ENCODE peak calls at places on chromosomes 13 and 19, in eight cellular contexts. A, H, L, O, B, X, J and R are unnamed samples. For H3K4me1, the result is how much of the 10 kb centered on the place peaks cover.

GRCh38 chr19:39111593-39112199 is 13.9 kb upstream of the PAK4 start:
- DNase-seq in A (no peak), H (no peak), L (no peak), O (no peak), B (no peak), X (no peak), J (no peak), R (peak)

GRCh38 chr19:10551698-10552301 is 8.1 kb downstream of the ATG4D start:
- DNase-seq in A (no peak), H (no peak), L (peak), O (no peak), B (no peak), X (no peak), J (no peak), R (peak)

GRCh38 chr19:6847828-6848200 is 39.6 kb upstream of the ADGRE1 start:
- DNase-seq in A (no peak), H (no peak), L (no peak), O (no peak), B (no peak), X (no peak), J (no peak), R (no peak)

GRCh38 chr13:39341238-39341637 is 261.8 kb downstream of the LHFPL6 start:
- DNase-seq in A (no peak), H (no peak), L (peak), O (no peak), B (no peak), X (no peak), J (no peak), R (no peak)

GRCh38 chr13:43333176-43333575 is 309.8 kb downstream of the DNAJC15 start:
- DNase-seq in A (no peak), H (no peak), L (no peak), O (no peak), B (no peak), X (no peak), J (no peak), R (peak)

GRCh38 chr13:93881418-93881817 is 598.1 kb downstream of the DCT start:
- DNase-seq in A (no peak), H (no peak), L (no peak), O (no peak), B (no peak), X (no peak), J (no peak), R (no peak)

GRCh38 chr13:37406031-37406430 is 192.5 kb downstream of the POSTN start:
- DNase-seq in A (no peak), H (no peak), L (no peak), O (no peak), B (no peak), X (no peak), J (no peak), R (no peak)

GRCh38 chr13:40776681-40777165 is 5.7 kb upstream of the MRPS31 start:
- DNase-seq in A (no peak), H (no peak), L (peak), O (no peak), B (peak), X (no peak), J (no peak), R (no peak)

GRCh38 chr19:2223959-2224358 is 12.2 kb downstream of the PLEKHJ1 start:
- DNase-seq in A (no peak), H (no peak), L (no peak), O (no peak), B (no peak), X (no peak), J (no peak), R (no peak)

GRCh38 chr13:67474114-67474513 is 244.0 kb upstream of the PCDH9 start:
- DNase-seq in A (no peak), H (no peak), L (no peak), O (no peak), B (no peak), X (no peak), J (no peak), R (no peak)

GRCh38 chr13:41053384-41053826 is 7.9 kb upstream of the WBP4 start:
- DNase-seq in A (no peak), H (no peak), L (no peak), O (peak), B (no peak), X (no peak), J (no peak), R (no peak)

GRCh38 chr19:35135389-35135909 is 590 bp upstream of the LGI4 start:
- DNase-seq in A (peak), H (peak), L (peak), O (peak), B (no peak), X (no peak), J (peak), R (peak)

GRCh38 chr13:43300817-43301216 is 277.4 kb downstream of the DNAJC15 start:
- DNase-seq in A (no peak), H (no peak), L (peak), O (no peak), B (no peak), X (no peak), J (no peak), R (no peak)

GRCh38 chr19:4373601-4374441 is 26.5 kb downstream of the SH3GL1 start:
- DNase-seq in A (peak), H (no peak), L (no peak), O (no peak), B (no peak), X (no peak), J (peak), R (peak)

GRCh38 chr13:41751277-41751676 is 209.6 kb downstream of the VWA8 start:
- DNase-seq in A (peak), H (no peak), L (no peak), O (no peak), B (no peak), X (no peak), J (no peak), R (peak)

GRCh38 chr19:1433119-1434039 is 4.8 kb upstream of the RPS15 start:
- DNase-seq in A (no peak), H (no peak), L (no peak), O (no peak), B (no peak), X (no peak), J (no peak), R (no peak)

GRCh38 chr19:32219881-32220552 is 125.4 kb upstream of the ZNF507 start:
- DNase-seq in A (no peak), H (no peak), L (no peak), O (no peak), B (no peak), X (no peak), J (no peak), R (no peak)

GRCh38 chr19:8333771-8334457 is 9.1 kb downstream of the KANK3 start:
- DNase-seq in A (no peak), H (no peak), L (no peak), O (no peak), B (no peak), X (no peak), J (peak), R (no peak)

GRCh38 chr19:45141203-45141900 is 19.4 kb downstream of the NKPD1 start:
- DNase-seq in A (no peak), H (no peak), L (no peak), O (no peak), B (no peak), X (no peak), J (no peak), R (no peak)

GRCh38 chr19:37991176-37991835 is 84.3 kb downstream of the SIPA1L3 start:
- DNase-seq in A (no peak), H (no peak), L (no peak), O (no peak), B (no peak), X (no peak), J (no peak), R (no peak)

GRCh38 chr19:1093811-1094553 is 1.2 kb downstream of the POLR2E start:
- DNase-seq in A (no peak), H (no peak), L (no peak), O (no peak), B (no peak), X (no peak), J (peak), R (peak)

GRCh38 chr19:39093761-39094160 is 9.6 kb downstream of the ACP7 start:
- DNase-seq in A (no peak), H (no peak), L (no peak), O (no peak), B (no peak), X (no peak), J (no peak), R (no peak)

GRCh38 chr13:33310245-33311038 is 24.9 kb upstream of the STARD13 start:
- DNase-seq in A (no peak), H (no peak), L (no peak), O (no peak), B (no peak), X (no peak), J (no peak), R (no peak)

GRCh38 chr13:33311040-33311439 is 25.5 kb upstream of the STARD13 start:
- DNase-seq in A (no peak), H (no peak), L (no peak), O (no peak), B (no peak), X (no peak), J (no peak), R (no peak)

GRCh38 chr13:33307820-33308219 is 22.3 kb upstream of the STARD13 start:
- DNase-seq in A (no peak), H (no peak), L (no peak), O (no peak), B (no peak), X (no peak), J (no peak), R (no peak)

GRCh38 chr13:33313504-33313903 is 27.9 kb upstream of the STARD13 start:
- DNase-seq in A (no peak), H (no peak), L (no peak), O (no peak), B (no peak), X (no peak), J (no peak), R (no peak)

DNA sequence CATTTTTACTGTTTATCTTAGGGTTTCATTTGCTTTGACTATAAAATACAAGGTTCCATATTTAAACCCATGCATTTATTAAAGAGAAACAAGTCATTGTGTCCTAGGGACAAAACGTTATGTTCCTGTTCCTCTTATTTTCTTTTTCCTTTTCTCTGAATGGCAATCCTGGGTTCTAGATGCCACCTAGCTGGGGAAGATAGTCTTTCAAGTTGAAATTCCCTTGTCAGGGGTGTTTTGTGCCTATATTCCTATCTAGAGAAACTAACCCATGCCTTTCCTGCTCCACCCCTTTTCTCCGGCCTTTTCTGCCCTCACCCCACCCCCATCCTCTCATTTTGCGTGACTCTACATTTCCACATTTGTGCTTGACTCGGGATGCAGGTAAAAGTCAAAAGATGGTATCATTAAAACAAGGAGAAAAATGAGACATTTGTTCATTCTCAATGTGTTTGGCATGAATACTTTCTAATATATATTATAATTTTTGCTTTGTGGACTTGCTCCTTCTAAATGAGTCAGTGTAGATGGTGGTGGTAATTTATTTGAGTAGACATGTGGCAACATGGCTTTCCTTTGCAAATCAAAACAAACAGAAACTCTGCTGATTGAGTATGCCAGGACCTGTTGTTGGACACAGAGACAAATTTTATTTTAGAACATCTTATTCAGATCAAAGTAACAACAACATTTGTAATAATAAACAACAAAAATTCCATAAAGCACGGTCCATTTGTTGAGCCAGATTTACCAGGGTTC is 26.8 kb upstream of the STARD13 start:
- DNase-seq in A (no peak), H (no peak), L (peak), O (no peak), B (no peak), X (peak), J (no peak), R (no peak)
- TF ChIP-seq CTCF in A (peak), H (peak), L (peak), O (peak), B (no peak), X (peak), J (peak), R (peak)

GRCh38 chr13:76335463-76335862 is 550.7 kb downstream of the KCTD12 start:
- DNase-seq in A (no peak), H (no peak), L (no peak), O (no peak), B (no peak), X (no peak), J (no peak), R (no peak)

GRCh38 chr13:76339649-76340048 is 546.6 kb downstream of the KCTD12 start:
- DNase-seq in A (no peak), H (no peak), L (no peak), O (no peak), B (no peak), X (no peak), J (no peak), R (no peak)

GRCh38 chr13:76331948-76332712 is 554.1 kb downstream of the KCTD12 start:
- DNase-seq in A (no peak), H (no peak), L (no peak), O (no peak), B (no peak), X (no peak), J (no peak), R (no peak)

GRCh38 chr13:76336889-76337844 is 549.0 kb downstream of the KCTD12 start:
- DNase-seq in A (no peak), H (no peak), L (no peak), O (no peak), B (no peak), X (no peak), J (no peak), R (no peak)

DNA sequence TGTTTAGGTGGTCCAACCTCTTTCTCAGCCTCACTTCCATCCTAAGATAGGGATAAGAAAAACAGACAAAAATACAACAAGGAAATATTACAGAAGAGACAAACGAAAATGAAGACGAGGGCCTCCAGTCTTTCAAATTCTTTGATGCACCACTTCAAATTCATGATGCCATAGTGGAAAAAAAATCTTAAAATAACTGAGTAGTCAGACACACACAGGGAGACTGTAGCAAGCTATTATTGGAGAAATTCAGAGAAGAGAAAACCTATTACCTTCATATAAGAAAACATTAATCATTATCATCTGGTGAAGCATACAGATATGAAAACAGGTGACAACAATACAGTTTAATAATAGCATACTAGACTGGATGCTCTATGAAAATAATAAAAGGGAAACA is 548.2 kb downstream of the KCTD12 start:
- DNase-seq in A (no peak), H (no peak), L (no peak), O (no peak), B (no peak), X (no peak), J (no peak), R (no peak)
- H3K4me1 ChIP-seq in A (under half), H (under half), L (under half), O (under half), B (under half), X (under half), J (under half), R (under half)

DNA sequence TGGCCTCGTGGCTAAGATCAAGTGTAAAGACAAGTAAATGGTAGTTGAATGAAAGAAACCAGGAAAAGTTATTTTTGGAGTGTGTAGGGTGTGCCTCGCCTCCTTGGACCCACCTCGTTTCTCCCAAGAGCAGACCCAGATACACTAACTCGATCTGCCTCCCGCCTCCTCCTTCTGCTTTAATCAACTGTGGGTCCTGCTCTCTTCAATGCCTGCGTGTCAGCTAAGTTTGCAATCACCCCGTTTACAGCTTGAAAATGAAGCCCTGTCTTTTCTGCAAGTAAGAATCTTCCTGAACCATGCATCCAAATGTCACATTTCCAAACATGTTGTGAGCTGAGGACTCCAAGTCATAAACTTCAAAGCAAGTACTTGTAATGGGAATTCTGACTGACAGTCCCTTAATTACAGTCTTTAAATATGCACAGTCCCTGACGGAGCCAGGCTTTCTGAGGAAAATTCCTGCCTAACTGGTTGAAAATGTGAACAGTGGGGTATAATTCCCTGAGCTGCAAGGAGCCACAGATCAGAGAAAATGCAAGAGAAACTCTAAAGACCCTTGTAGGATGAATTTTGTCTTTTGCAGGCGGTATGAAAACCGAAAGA is 154.9 kb upstream of the UQCRFS1 start:
- DNase-seq in A (no peak), H (no peak), L (no peak), O (no peak), B (no peak), X (no peak), J (no peak), R (no peak)
- TF ChIP-seq CTCF in A (no peak), H (no peak), L (no peak), O (no peak), B (no peak), X (no peak), J (no peak), R (no peak)

GRCh38 chr19:51122112-51122981 is 2.4 kb upstream of the SIGLEC9 start:
- DNase-seq in A (no peak), H (no peak), L (no peak), O (no peak), B (no peak), X (no peak), J (no peak), R (no peak)

GRCh38 chr19:51116736-51117135 is 8.0 kb upstream of the SIGLEC9 start:
- DNase-seq in A (no peak), H (no peak), L (no peak), O (no peak), B (no peak), X (no peak), J (no peak), R (no peak)

GRCh38 chr19:51121257-51121656 is 3.4 kb upstream of the SIGLEC9 start:
- DNase-seq in A (no peak), H (no peak), L (no peak), O (no peak), B (no peak), X (no peak), J (no peak), R (no peak)

GRCh38 chr19:51119089-51119488 is 5.6 kb upstream of the SIGLEC9 start:
- DNase-seq in A (no peak), H (no peak), L (no peak), O (no peak), B (no peak), X (no peak), J (no peak), R (no peak)

GRCh38 chr19:51119675-51120074 is 5.0 kb upstream of the SIGLEC9 start:
- DNase-seq in A (no peak), H (no peak), L (no peak), O (no peak), B (no peak), X (no peak), J (no peak), R (no peak)
- H3K4me1 ChIP-seq in A (under half), H (half or more), L (under half), O (under half), B (half or more), X (under half), J (under half), R (under half)

GRCh38 chr13:106535552-106536243 is at the start of gene EFNB2:
- DNase-seq in A (peak), H (peak), L (peak), O (peak), B (peak), X (peak), J (peak), R (peak)
- TF ChIP-seq CTCF in A (no peak), H (no peak), L (no peak), O (no peak), B (no peak), X (no peak), J (no peak), R (no peak)

DNA sequence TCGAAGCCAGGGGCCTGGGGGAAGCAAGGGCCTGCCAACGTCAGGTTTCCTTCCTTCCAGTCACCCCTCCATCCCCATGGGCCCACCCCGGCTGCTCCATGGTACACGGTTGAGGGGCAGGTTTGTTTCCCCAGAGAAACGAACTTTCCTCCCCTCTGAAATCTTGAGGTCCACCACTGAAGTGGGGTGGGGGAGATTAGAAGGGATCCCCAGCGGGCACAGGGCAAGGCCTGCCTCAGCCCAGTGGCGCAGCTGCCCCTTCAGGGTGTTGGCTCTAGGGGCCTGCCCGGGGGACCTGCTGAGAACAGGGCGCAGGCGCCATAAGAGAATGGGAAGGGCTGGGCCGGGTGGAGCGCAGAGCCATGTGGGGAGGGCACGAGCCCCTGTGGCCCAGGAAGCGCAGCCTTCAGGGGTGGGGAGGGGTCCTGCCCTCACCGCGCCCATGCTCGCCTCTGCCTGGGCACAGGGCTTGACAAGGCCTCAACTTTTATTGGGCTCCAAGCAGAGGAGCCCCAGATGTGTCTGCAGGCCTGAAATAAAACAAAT is 16.1 kb downstream of the CEBPG start:
- DNase-seq in A (peak), H (peak), L (no peak), O (no peak), B (no peak), X (no peak), J (no peak), R (no peak)
- H3K4me1 ChIP-seq in A (half or more), H (half or more), L (under half), O (half or more), B (under half), X (under half), J (half or more), R (under half)

GRCh38 chr19:58305065-58305931 is at the start of gene ERVK3-1:
- DNase-seq in A (peak), H (peak), L (peak), O (peak), B (peak), X (peak), J (peak), R (peak)
- TF ChIP-seq CTCF in A (peak), H (peak), L (no peak), O (peak), B (no peak), X (no peak), J (peak), R (no peak)

GRCh38 chr19:18854982-18855381 is 23.2 kb downstream of the UPF1 start:
- DNase-seq in A (no peak), H (no peak), L (no peak), O (no peak), B (no peak), X (no peak), J (no peak), R (no peak)

GRCh38 chr19:18850560-18851375 is 19.0 kb downstream of the UPF1 start:
- DNase-seq in A (no peak), H (no peak), L (no peak), O (no peak), B (no peak), X (no peak), J (no peak), R (no peak)

GRCh38 chr19:18851673-18852325 is 20.0 kb downstream of the UPF1 start:
- DNase-seq in A (no peak), H (no peak), L (no peak), O (no peak), B (no peak), X (no peak), J (no peak), R (no peak)

GRCh38 chr19:18853755-18854427 is 22.1 kb downstream of the UPF1 start:
- DNase-seq in A (no peak), H (peak), L (no peak), O (no peak), B (no peak), X (no peak), J (no peak), R (no peak)

GRCh38 chr19:18852634-18853033 is 20.9 kb downstream of the UPF1 start:
- DNase-seq in A (no peak), H (no peak), L (no peak), O (no peak), B (no peak), X (no peak), J (no peak), R (no peak)
- H3K4me1 ChIP-seq in A (under half), H (under half), L (under half), O (under half), B (under half), X (under half), J (under half), R (under half)